ENCODE peak calls at places on chromosome 1, in nine cellular contexts. I, M, V, J, E, R, K, U and Y are unnamed samples.
A peak's percentile ranks its signal among the peaks of the same experiment; 100 is the strongest.

GRCh38 chr1:155069551-155070391 is 6.2 kb downstream of the EFNA4 start:
- DNase-seq in V (no peak), R (no peak), E (no peak), K (peak; percentile 56), M (no peak), U (no peak), J (no peak), I (no peak), Y (no peak)

GRCh38 chr1:234731371-234732085 is 121.5 kb upstream of the IRF2BP2 start:
- DNase-seq in M (no peak), K (no peak), U (peak; percentile 29), V (no peak), E (no peak), R (no peak), J (no peak), I (no peak), Y (peak; percentile 63)

GRCh38 chr1:245500546-245500945 is 345.8 kb downstream of the KIF26B start:
- DNase-seq in U (no peak), V (peak; percentile 88), J (no peak), E (no peak), R (no peak), M (no peak), I (no peak), K (no peak), Y (no peak)

GRCh38 chr1:6234502-6235295 is 1.1 kb downstream of the ICMT start:
- DNase-seq in E (no peak), R (no peak), M (no peak), I (no peak), V (peak; percentile 52), K (no peak), U (no peak), J (no peak), Y (no peak)

GRCh38 chr1:170927955-170928850 is 7.1 kb upstream of the MROH9 start:
- DNase-seq in R (no peak), U (peak; percentile 5), M (no peak), E (no peak), V (no peak), J (no peak), I (no peak), K (no peak), Y (no peak)

GRCh38 chr1:89269277-89269676 is 3.4 kb downstream of the GBP5 start:
- DNase-seq in M (no peak), K (no peak), R (no peak), J (no peak), I (no peak), U (no peak), V (no peak), E (no peak), Y (no peak)

GRCh38 chr1:116628448-116628847 is 39.1 kb downstream of the IGSF3 start:
- DNase-seq in K (no peak), V (no peak), M (no peak), J (no peak), I (no peak), U (no peak), R (no peak), E (no peak), Y (no peak)

GRCh38 chr1:4336507-4336906 is 317.9 kb upstream of the AJAP1 start:
- DNase-seq in M (no peak), K (no peak), I (no peak), E (no peak), V (no peak), U (no peak), J (no peak), R (no peak), Y (no peak)

GRCh38 chr1:197773856-197774255 is 1.4 kb downstream of the DENND1B start:
- DNase-seq in E (no peak), K (no peak), M (no peak), U (no peak), I (no peak), R (no peak), J (no peak), V (no peak), Y (no peak)

GRCh38 chr1:209653915-209654351 is 1.7 kb upstream of the LAMB3 start:
- DNase-seq in E (no peak), U (no peak), I (no peak), K (no peak), J (no peak), M (no peak), V (no peak), R (no peak), Y (no peak)

GRCh38 chr1:89755593-89755992 is 65.2 kb upstream of the LRRC8D start:
- DNase-seq in U (no peak), J (no peak), E (no peak), M (no peak), K (no peak), V (no peak), I (no peak), R (no peak), Y (no peak)

GRCh38 chr1:40299366-40300248 is 17.5 kb downstream of the COL9A2 start:
- DNase-seq in R (no peak), E (no peak), M (no peak), V (no peak), I (no peak), U (no peak), J (no peak), K (no peak), Y (no peak)
- TF ChIP-seq POLR2A in R (no peak), E (no peak), M (no peak), V (no peak), I (no peak), U (no peak), J (no peak), K (no peak), Y (no peak)

DNA sequence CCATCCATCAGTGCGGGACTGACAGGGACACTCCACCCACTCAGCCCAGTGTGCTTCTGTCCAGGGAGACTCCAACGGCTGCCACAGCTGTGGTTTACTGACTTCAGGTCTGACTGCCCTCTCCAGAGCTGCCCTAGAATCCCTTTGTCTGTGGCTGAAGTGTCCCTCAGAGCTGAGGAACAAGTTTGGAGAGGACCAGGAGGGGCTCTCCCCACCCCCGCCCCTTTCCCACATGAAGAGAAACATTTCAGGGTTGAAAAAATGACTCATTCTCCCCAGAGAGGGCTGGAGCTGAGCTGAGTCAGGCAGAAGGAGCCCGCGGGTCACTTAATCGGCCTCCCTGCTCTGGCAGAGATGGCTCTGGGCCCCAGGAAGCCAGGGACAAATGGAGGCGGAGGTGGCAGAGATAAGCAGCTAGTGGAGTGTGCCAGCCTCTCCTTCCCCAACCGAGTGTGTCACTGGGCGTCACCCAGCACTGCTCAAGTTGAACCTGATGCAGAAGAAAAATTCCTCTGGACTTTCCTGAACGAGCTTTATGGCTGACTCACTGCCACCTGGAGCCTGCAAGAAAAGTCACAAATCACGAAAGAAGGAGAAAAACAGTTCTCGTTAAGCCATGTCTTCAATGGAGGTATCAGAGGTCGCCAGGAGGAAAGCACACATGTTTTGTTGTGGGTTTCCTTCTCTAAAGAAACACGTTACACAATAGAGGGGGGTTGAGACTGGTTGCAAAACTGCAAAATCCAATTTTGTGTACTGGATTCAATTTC is 34.3 kb upstream of the ECE1 start:
- DNase-seq in U (peak; percentile 75), E (no peak), K (peak; percentile 80), J (peak; percentile 62), V (peak; percentile 97), I (peak; percentile 81), R (peak; percentile 88), M (peak; percentile 66), Y (peak; percentile 68)
- TF ChIP-seq POLR2A in U (no peak), E (no peak), K (no peak), J (no peak), V (no peak), I (peak; percentile 21), R (no peak), M (no peak), Y (no peak)

GRCh38 chr1:207644479-207644851 is 468 bp upstream of the CR1L start:
- DNase-seq in I (no peak), E (no peak), U (no peak), J (no peak), M (no peak), K (no peak), V (no peak), R (no peak), Y (no peak)

GRCh38 chr1:207646891-207647290 is 2.0 kb downstream of the CR1L start:
- DNase-seq in E (no peak), U (no peak), I (no peak), J (no peak), M (no peak), R (no peak), K (no peak), V (no peak), Y (no peak)

GRCh38 chr1:207645632-207646081 is 724 bp downstream of the CR1L start:
- DNase-seq in I (no peak), R (no peak), U (no peak), E (no peak), K (no peak), M (no peak), J (no peak), V (no peak), Y (no peak)

GRCh38 chr1:207647966-207648906 is 3.3 kb downstream of the CR1L start:
- DNase-seq in J (no peak), U (no peak), K (no peak), M (no peak), E (no peak), I (no peak), R (no peak), V (no peak), Y (no peak)

GRCh38 chr1:207644852-207645631 is at the start of gene CR1L:
- DNase-seq in K (peak; percentile 81), V (peak; percentile 87), R (peak; percentile 87), J (peak; percentile 74), E (no peak), M (peak; percentile 41), U (peak; percentile 50), I (peak; percentile 63), Y (no peak)
- TF ChIP-seq POLR2A in K (no peak), V (no peak), R (no peak), J (no peak), E (no peak), M (no peak), U (no peak), I (no peak), Y (no peak)

DNA sequence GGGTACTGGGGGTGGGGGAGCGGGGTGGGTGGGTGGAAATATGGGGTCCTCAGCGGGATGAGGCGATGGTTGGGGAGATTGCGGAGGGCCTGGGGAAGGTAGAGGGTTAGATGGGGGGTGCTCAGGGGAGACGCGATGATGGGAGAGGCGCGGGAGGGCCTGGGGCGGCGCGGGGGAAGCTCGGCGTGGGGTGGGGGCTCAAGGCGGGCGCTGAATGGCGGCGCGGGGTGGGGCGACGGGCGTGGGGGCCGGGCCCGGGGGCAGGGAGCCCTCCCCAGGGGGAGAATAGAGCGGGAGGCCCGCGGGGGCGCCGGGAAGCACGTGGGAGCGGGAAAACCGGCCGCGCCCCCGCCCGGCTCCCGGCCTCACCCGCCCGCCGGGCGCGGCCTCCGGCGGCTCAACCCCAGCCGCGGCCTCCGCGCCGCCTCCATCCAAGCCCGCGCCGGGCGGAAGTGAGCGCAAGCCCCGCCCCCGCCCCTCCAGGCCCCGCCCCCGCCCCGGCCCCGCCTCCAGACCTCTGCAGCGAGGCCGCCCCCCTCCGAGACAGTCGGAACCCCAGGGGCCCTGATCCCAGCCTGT is at the start of gene FAAP20:
- DNase-seq in J (no peak), E (no peak), I (no peak), U (peak; percentile 57), R (peak; percentile 65), V (peak; percentile 73), M (peak; percentile 38), K (no peak), Y (peak; percentile 56)
- TF ChIP-seq POLR2A in J (no peak), E (no peak), I (peak; percentile 65), U (peak; percentile 40), R (no peak), V (no peak), M (peak; percentile 68), K (peak; percentile 43), Y (peak; percentile 8)